ENCODE peak calls at places on chromosomes 7 and 10, in four cellular contexts. K, F, Y and P are unnamed samples.

GRCh38 chr10:76210241-76210640 is 778.8 kb downstream of the LRMDA start:
- DNase-seq in K (no peak), Y (no peak), F (no peak), P (no peak)

GRCh38 chr7:127591189-127591588 is 2.3 kb upstream of the FSCN3 start:
- DNase-seq in F (no peak), K (no peak), Y (no peak), P (no peak)

GRCh38 chr7:55018361-55019328 is at the start of gene EGFR:
- DNase-seq in F (no peak), K (no peak), Y (no peak), P (peak; percentile 64)

GRCh38 chr7:26061340-26062239 is 90.4 kb upstream of the NFE2L3 start:
- DNase-seq in K (peak; percentile 37), F (peak; percentile 62), Y (peak; percentile 72), P (peak; percentile 78)

GRCh38 chr10:108982141-108982540 is 941.2 kb downstream of the XPNPEP1 start:
- DNase-seq in K (no peak), F (no peak), Y (no peak), P (no peak)

GRCh38 chr7:44431091-44431608 is 59.3 kb downstream of the NUDCD3 start:
- DNase-seq in K (no peak), F (peak; percentile 31), Y (peak; percentile 30), P (peak; percentile 26)

GRCh38 chr7:107995184-107996071 is 7.5 kb downstream of the LAMB1 start:
- DNase-seq in Y (peak; percentile 48), F (peak; percentile 82), K (no peak), P (peak; percentile 60)

GRCh38 chr7:1666779-1667565 is 3.1 kb upstream of the ELFN1 start:
- DNase-seq in F (no peak), Y (no peak), K (no peak), P (no peak)

GRCh38 chr10:15871823-15872222 is 11.5 kb upstream of the MINDY3 start:
- DNase-seq in Y (no peak), F (no peak), K (no peak), P (no peak)

GRCh38 chr7:64603271-64603670 is 40.4 kb upstream of the ZNF680 start:
- DNase-seq in K (no peak), F (no peak), Y (no peak), P (no peak)

GRCh38 chr10:93081834-93082233 is 8.1 kb downstream of the CYP26A1 start:
- DNase-seq in K (no peak), F (peak; percentile 46), Y (no peak), P (no peak)

GRCh38 chr7:39554583-39555140 is 11.5 kb upstream of the YAE1 start:
- DNase-seq in Y (no peak), K (no peak), F (no peak), P (no peak)

GRCh38 chr10:80177781-80178636 is 27.3 kb downstream of the ANXA11 start:
- DNase-seq in F (no peak), Y (no peak), K (no peak), P (no peak)

GRCh38 chr7:46756256-46756655 is 825.7 kb downstream of the TNS3 start:
- DNase-seq in Y (no peak), K (no peak), F (no peak), P (no peak)

GRCh38 chr10:99740261-99740660 is 8.2 kb downstream of the CUTC start:
- DNase-seq in K (no peak), F (no peak), Y (no peak), P (no peak)

GRCh38 chr10:31759124-31759798 is 169.4 kb downstream of the ARHGAP12 start:
- DNase-seq in K (no peak), Y (no peak), F (peak; percentile 83), P (peak; percentile 19)

GRCh38 chr10:75358835-75359421 is 42.6 kb downstream of the ZNF503 start:
- DNase-seq in Y (no peak), K (no peak), F (no peak), P (peak; percentile 50)

GRCh38 chr7:272631-273030 is 17.3 kb upstream of the FOXL3 start:
- DNase-seq in F (no peak), K (no peak), Y (no peak), P (no peak)

GRCh38 chr7:23852135-23852534 is 142.1 kb downstream of the STK31 start:
- DNase-seq in F (no peak), Y (no peak), K (no peak), P (no peak)

GRCh38 chr10:133121479-133121878 is 33.8 kb downstream of the ADGRA1 start:
- DNase-seq in Y (no peak), F (no peak), K (no peak), P (no peak)
- TF ChIP-seq FOXK2 in Y (no peak), F (no peak), K (no peak), P (no peak)

GRCh38 chr10:7562026-7562425 is 104.7 kb downstream of the ITIH5 start:
- DNase-seq in K (no peak), Y (no peak), F (no peak), P (no peak)

GRCh38 chr10:7560519-7560918 is 106.2 kb downstream of the ITIH5 start:
- DNase-seq in F (no peak), K (no peak), Y (no peak), P (no peak)

GRCh38 chr10:7561216-7561893 is 105.4 kb downstream of the ITIH5 start:
- DNase-seq in K (no peak), Y (no peak), F (peak; percentile 49), P (no peak)

GRCh38 chr10:7558036-7558435 is 108.7 kb downstream of the ITIH5 start:
- DNase-seq in F (no peak), K (no peak), Y (no peak), P (no peak)

GRCh38 chr10:7559447-7559846 is 107.3 kb downstream of the ITIH5 start:
- DNase-seq in F (no peak), Y (no peak), K (no peak), P (no peak)
- TF ChIP-seq FOXK2 in F (no peak), Y (no peak), K (no peak), P (no peak)

DNA sequence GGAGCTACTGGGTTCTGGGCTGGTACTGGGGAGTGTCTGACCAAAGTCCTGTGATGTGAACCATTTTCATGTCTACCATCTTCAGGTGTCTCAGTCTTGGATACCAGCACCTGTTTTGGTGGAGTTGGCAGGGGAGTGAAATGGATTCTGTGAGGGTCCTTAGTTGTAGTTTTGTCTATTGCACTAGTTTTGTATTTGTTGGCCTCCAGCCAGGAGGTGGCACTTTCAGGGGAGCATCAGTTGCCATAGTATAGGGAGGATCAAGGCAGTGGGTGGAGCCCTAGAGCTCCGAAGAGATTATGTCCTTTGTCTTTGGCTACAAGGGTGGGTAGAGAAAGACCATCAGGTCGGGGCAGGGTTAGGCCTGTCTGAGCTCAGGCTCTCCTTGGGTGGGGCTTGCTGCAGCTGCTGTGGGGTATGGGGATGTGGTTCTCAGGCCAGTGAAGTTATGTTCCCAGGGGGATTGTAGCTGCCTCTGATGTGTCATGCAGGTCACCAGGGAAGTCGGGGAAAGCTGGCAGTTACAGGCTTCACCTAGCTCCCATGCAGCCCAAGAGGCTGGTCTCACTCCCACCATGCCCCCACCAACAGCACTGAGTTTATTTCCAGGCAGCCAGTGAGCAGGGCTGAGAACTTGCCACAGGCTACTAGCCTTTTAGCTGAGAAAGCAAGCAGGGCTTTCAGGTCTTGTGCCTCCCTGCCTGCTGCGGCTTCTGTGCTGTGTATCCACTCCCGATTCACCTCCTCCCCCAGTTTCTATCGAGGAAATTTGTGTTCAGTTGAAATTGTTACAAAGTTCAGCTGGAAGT is 153.1 kb downstream of the ZNF365 start:
- DNase-seq in Y (no peak), K (peak; percentile 90), F (no peak), P (no peak)
- TF ChIP-seq FOXK2 in Y (no peak), K (no peak), F (no peak), P (no peak)

GRCh38 chr10:113041324-113041723 is 91.3 kb downstream of the TCF7L2 start:
- DNase-seq in Y (no peak), K (no peak), F (no peak), P (no peak)

GRCh38 chr10:113038183-113038582 is 88.1 kb downstream of the TCF7L2 start:
- DNase-seq in F (no peak), K (no peak), Y (no peak), P (no peak)

GRCh38 chr10:113037222-113037621 is 87.2 kb downstream of the TCF7L2 start:
- DNase-seq in K (no peak), F (no peak), Y (no peak), P (no peak)

GRCh38 chr10:113036636-113037035 is 86.6 kb downstream of the TCF7L2 start:
- DNase-seq in K (no peak), Y (no peak), F (no peak), P (no peak)

DNA sequence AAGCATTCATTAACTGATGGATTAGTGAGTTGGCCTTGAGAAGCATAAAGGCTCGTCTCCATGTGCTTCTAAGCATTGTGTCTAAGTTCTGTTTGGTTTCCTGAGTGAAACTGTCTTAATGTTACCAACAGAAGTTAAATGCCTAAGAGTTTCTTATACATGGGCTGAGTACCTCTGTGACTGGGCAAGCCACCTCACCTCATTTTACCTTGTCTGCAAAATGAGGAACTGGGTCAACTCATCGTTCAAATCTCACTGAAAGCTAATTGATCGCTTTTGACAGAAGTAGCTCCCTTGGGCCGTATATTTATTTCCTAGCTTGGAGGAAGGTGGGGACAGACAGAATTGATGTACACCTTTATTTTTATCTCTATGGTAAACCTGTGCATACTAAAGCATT is 88.9 kb downstream of the TCF7L2 start:
- DNase-seq in F (no peak), K (no peak), Y (no peak), P (no peak)
- TF ChIP-seq FOXK2 in F (no peak), K (no peak), Y (no peak), P (no peak)

GRCh38 chr10:49184642-49185111 is 3.5 kb downstream of the TMEM273 start:
- DNase-seq in Y (peak; percentile 75), K (no peak), F (no peak), P (no peak)
- TF ChIP-seq FOXK2 in Y (no peak), K (no peak), F (no peak), P (no peak)